ENCODE peak calls at places on chromosomes 2 and 18, in nine cellular contexts. One of them, this sample, is unnamed.

GRCh38 chr2:102606353-102606752 is 13.0 kb upstream of the SLC9A2 start:
- DNase-seq in breast epithelium: no peak
- DNase-seq in A549: peak; percentile 39
- DNase-seq in GM12891: no peak
- DNase-seq in prostate gland: peak; percentile 60
- DNase-seq in uterus: no peak
- DNase-seq in heart left ventricle: no peak
- DNase-seq in upper lobe of left lung: no peak
- DNase-seq in sigmoid colon: no peak
- DNase-seq in this sample: no peak

GRCh38 chr2:182504903-182505302 is 78.1 kb upstream of the PDE1A start:
- DNase-seq in breast epithelium: no peak
- DNase-seq in sigmoid colon: no peak
- DNase-seq in A549: no peak
- DNase-seq in prostate gland: no peak
- DNase-seq in upper lobe of left lung: no peak
- DNase-seq in uterus: peak; percentile 39
- DNase-seq in heart left ventricle: peak; percentile 29
- DNase-seq in GM12891: no peak
- DNase-seq in this sample: no peak

GRCh38 chr2:239819974-239820555 is 205.1 kb downstream of the NDUFA10 start:
- DNase-seq in GM12891: no peak
- DNase-seq in breast epithelium: peak; percentile 45
- DNase-seq in upper lobe of left lung: no peak
- DNase-seq in uterus: no peak
- DNase-seq in sigmoid colon: peak; percentile 61
- DNase-seq in A549: no peak
- DNase-seq in heart left ventricle: no peak
- DNase-seq in prostate gland: no peak
- DNase-seq in this sample: no peak

GRCh38 chr18:21598726-21599584 is 1.5 kb downstream of the ESCO1 start:
- DNase-seq in breast epithelium: no peak
- DNase-seq in A549: peak; percentile 56
- DNase-seq in uterus: no peak
- DNase-seq in heart left ventricle: no peak
- DNase-seq in prostate gland: no peak
- DNase-seq in upper lobe of left lung: no peak
- DNase-seq in GM12891: no peak
- DNase-seq in sigmoid colon: no peak
- DNase-seq in this sample: no peak

GRCh38 chr2:163834221-163834620 is 98.4 kb upstream of the FIGN start:
- DNase-seq in A549: no peak
- DNase-seq in sigmoid colon: no peak
- DNase-seq in upper lobe of left lung: no peak
- DNase-seq in GM12891: no peak
- DNase-seq in breast epithelium: no peak
- DNase-seq in heart left ventricle: no peak
- DNase-seq in uterus: no peak
- DNase-seq in prostate gland: no peak
- DNase-seq in this sample: no peak

GRCh38 chr2:200051621-200051945 is 96.2 kb downstream of the MAIP1 start:
- DNase-seq in prostate gland: no peak
- DNase-seq in breast epithelium: no peak
- DNase-seq in GM12891: no peak
- DNase-seq in sigmoid colon: no peak
- DNase-seq in uterus: no peak
- DNase-seq in heart left ventricle: no peak
- DNase-seq in A549: no peak
- DNase-seq in upper lobe of left lung: no peak
- DNase-seq in this sample: no peak

GRCh38 chr18:66616523-66616983 is 12.7 kb upstream of the CDH19 start:
- DNase-seq in sigmoid colon: no peak
- DNase-seq in breast epithelium: no peak
- DNase-seq in heart left ventricle: no peak
- DNase-seq in GM12891: no peak
- DNase-seq in upper lobe of left lung: no peak
- DNase-seq in prostate gland: no peak
- DNase-seq in A549: peak; percentile 23
- DNase-seq in uterus: no peak
- DNase-seq in this sample: no peak

GRCh38 chr2:58146707-58147106 is 94.4 kb downstream of the FANCL start:
- DNase-seq in breast epithelium: no peak
- DNase-seq in heart left ventricle: no peak
- DNase-seq in prostate gland: no peak
- DNase-seq in A549: peak; percentile 29
- DNase-seq in uterus: no peak
- DNase-seq in sigmoid colon: no peak
- DNase-seq in GM12891: no peak
- DNase-seq in upper lobe of left lung: no peak
- DNase-seq in this sample: no peak

GRCh38 chr18:50128506-50129271 is 66.3 kb downstream of the MYO5B start:
- DNase-seq in prostate gland: peak; percentile 28
- DNase-seq in uterus: no peak
- DNase-seq in sigmoid colon: no peak
- DNase-seq in upper lobe of left lung: peak; percentile 12
- DNase-seq in A549: no peak
- DNase-seq in GM12891: no peak
- DNase-seq in breast epithelium: no peak
- DNase-seq in heart left ventricle: no peak
- DNase-seq in this sample: no peak

GRCh38 chr2:200376422-200377142 is 70.1 kb downstream of the SPATS2L start:
- DNase-seq in A549: no peak
- DNase-seq in uterus: no peak
- DNase-seq in GM12891: no peak
- DNase-seq in heart left ventricle: no peak
- DNase-seq in sigmoid colon: no peak
- DNase-seq in prostate gland: peak; percentile 44
- DNase-seq in breast epithelium: no peak
- DNase-seq in upper lobe of left lung: peak; percentile 1
- DNase-seq in this sample: no peak

GRCh38 chr2:164371916-164372315 is 249.4 kb downstream of the GRB14 start:
- DNase-seq in A549: no peak
- DNase-seq in breast epithelium: no peak
- DNase-seq in uterus: no peak
- DNase-seq in upper lobe of left lung: no peak
- DNase-seq in GM12891: no peak
- DNase-seq in heart left ventricle: no peak
- DNase-seq in prostate gland: no peak
- DNase-seq in sigmoid colon: no peak
- DNase-seq in this sample: no peak

GRCh38 chr2:203871371-203871983 is 3.9 kb downstream of the CTLA4 start:
- DNase-seq in GM12891: peak; percentile 30
- DNase-seq in sigmoid colon: no peak
- DNase-seq in uterus: no peak
- DNase-seq in heart left ventricle: no peak
- DNase-seq in upper lobe of left lung: no peak
- DNase-seq in breast epithelium: no peak
- DNase-seq in prostate gland: no peak
- DNase-seq in A549: no peak
- DNase-seq in this sample: no peak

GRCh38 chr2:89781962-89782361 is 1090.5 kb downstream of the RPIA start:
- DNase-seq in GM12891: no peak
- DNase-seq in A549: no peak
- DNase-seq in uterus: no peak
- DNase-seq in breast epithelium: no peak
- DNase-seq in upper lobe of left lung: no peak
- DNase-seq in heart left ventricle: no peak
- DNase-seq in prostate gland: no peak
- DNase-seq in sigmoid colon: no peak
- DNase-seq in this sample: no peak
- TF ChIP-seq POLR2A in GM12891: no peak
- TF ChIP-seq POLR2A in A549: no peak
- TF ChIP-seq POLR2A in uterus: no peak
- TF ChIP-seq POLR2A in breast epithelium: no peak
- TF ChIP-seq POLR2A in upper lobe of left lung: no peak
- TF ChIP-seq POLR2A in heart left ventricle: no peak
- TF ChIP-seq POLR2A in prostate gland: no peak
- TF ChIP-seq POLR2A in sigmoid colon: no peak
- TF ChIP-seq POLR2A in this sample: no peak

GRCh38 chr2:37085731-37086147 is 1.4 kb downstream of the GPATCH11 start:
- DNase-seq in uterus: no peak
- DNase-seq in upper lobe of left lung: no peak
- DNase-seq in prostate gland: no peak
- DNase-seq in GM12891: no peak
- DNase-seq in A549: peak; percentile 8
- DNase-seq in breast epithelium: no peak
- DNase-seq in heart left ventricle: no peak
- DNase-seq in sigmoid colon: no peak
- DNase-seq in this sample: peak; percentile 11

GRCh38 chr2:37080674-37081073 is 3.5 kb downstream of the HEATR5B start:
- DNase-seq in upper lobe of left lung: no peak
- DNase-seq in sigmoid colon: no peak
- DNase-seq in GM12891: no peak
- DNase-seq in breast epithelium: no peak
- DNase-seq in A549: no peak
- DNase-seq in uterus: no peak
- DNase-seq in prostate gland: no peak
- DNase-seq in heart left ventricle: no peak
- DNase-seq in this sample: no peak

GRCh38 chr2:37084797-37085196 is 479 bp downstream of the GPATCH11 start:
- DNase-seq in upper lobe of left lung: no peak
- DNase-seq in GM12891: no peak
- DNase-seq in heart left ventricle: no peak
- DNase-seq in uterus: no peak
- DNase-seq in prostate gland: no peak
- DNase-seq in sigmoid colon: no peak
- DNase-seq in A549: no peak
- DNase-seq in breast epithelium: no peak
- DNase-seq in this sample: no peak

GRCh38 chr2:37080231-37080630 is 3.9 kb downstream of the HEATR5B start:
- DNase-seq in uterus: no peak
- DNase-seq in sigmoid colon: no peak
- DNase-seq in breast epithelium: no peak
- DNase-seq in prostate gland: no peak
- DNase-seq in A549: no peak
- DNase-seq in GM12891: no peak
- DNase-seq in heart left ventricle: no peak
- DNase-seq in upper lobe of left lung: no peak
- DNase-seq in this sample: no peak

GRCh38 chr2:37083873-37084792 is at the start of the genes GPATCH11 and HEATR5B:
- DNase-seq in prostate gland: peak; percentile 97
- DNase-seq in uterus: peak; percentile 95
- DNase-seq in A549: peak; percentile 98
- DNase-seq in upper lobe of left lung: peak; percentile 98
- DNase-seq in heart left ventricle: peak; percentile 95
- DNase-seq in GM12891: peak; percentile 83
- DNase-seq in breast epithelium: peak; percentile 92
- DNase-seq in sigmoid colon: peak; percentile 97
- DNase-seq in this sample: peak; percentile 87
- TF ChIP-seq POLR2A in prostate gland: peak; percentile 56
- TF ChIP-seq POLR2A in uterus: peak; percentile 54
- TF ChIP-seq POLR2A in A549: peak; percentile 48
- TF ChIP-seq POLR2A in upper lobe of left lung: peak; percentile 78
- TF ChIP-seq POLR2A in heart left ventricle: peak; percentile 75
- TF ChIP-seq POLR2A in GM12891: peak; percentile 78
- TF ChIP-seq POLR2A in breast epithelium: no peak
- TF ChIP-seq POLR2A in sigmoid colon: no peak
- TF ChIP-seq POLR2A in this sample: peak; percentile 67

DNA sequence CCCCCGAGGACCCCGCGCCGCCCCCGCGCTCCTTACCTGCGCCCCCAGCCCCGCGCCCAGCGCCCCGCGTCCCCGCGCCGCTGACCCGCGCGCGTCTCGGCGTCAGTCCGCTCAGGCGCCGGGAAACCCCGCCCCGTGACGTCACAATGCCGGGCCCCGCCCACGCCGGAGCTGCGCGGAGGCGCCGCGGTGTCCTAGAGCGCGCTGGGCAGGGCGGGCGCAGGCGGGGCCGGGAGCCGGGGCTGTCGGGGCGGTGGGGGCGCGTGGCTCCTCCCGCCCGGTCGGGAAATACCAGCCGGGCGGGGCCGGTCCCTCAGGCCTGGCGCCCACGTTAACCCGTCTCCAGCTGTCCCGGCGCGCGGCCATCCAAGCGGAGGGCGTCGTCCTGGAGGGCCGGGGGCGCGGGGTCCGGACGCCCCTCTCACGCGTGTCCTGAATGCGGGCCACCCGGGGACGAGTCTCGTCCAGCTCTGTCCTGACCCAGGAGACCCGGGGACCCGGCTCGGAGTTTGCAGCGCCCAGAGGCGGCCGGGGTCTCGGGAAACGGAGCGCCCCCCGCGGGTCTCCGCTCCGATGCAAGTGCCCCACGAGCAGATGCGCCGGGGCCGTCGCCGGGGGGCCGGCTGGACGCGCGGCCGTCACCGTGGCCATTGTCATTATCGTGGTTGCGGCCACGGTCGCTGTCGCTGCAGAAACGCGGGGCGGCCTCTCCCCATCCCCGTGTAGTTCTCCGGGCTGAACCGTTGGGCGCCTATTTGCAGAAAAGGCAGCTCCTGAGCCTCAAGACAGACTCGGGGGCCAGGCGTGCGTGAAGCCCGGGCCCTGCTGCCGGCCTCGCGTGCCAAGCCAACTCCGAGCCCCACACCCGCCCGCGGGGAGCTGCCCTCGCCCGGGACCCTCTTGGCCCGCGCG is at the start of gene SLC66A2:
- DNase-seq in uterus: peak; percentile 89
- DNase-seq in GM12891: peak; percentile 95
- DNase-seq in A549: peak; percentile 66
- DNase-seq in heart left ventricle: peak; percentile 96
- DNase-seq in sigmoid colon: peak; percentile 94
- DNase-seq in breast epithelium: peak; percentile 93
- DNase-seq in prostate gland: peak; percentile 88
- DNase-seq in upper lobe of left lung: peak; percentile 100
- DNase-seq in this sample: peak; percentile 56
- TF ChIP-seq POLR2A in uterus: peak; percentile 82
- TF ChIP-seq POLR2A in GM12891: no peak
- TF ChIP-seq POLR2A in A549: peak; percentile 54
- TF ChIP-seq POLR2A in heart left ventricle: peak; percentile 74
- TF ChIP-seq POLR2A in sigmoid colon: no peak
- TF ChIP-seq POLR2A in breast epithelium: no peak
- TF ChIP-seq POLR2A in prostate gland: peak; percentile 81
- TF ChIP-seq POLR2A in upper lobe of left lung: peak; percentile 81
- TF ChIP-seq POLR2A in this sample: no peak

GRCh38 chr2:96323849-96324248 is 1.3 kb upstream of the ITPRIPL1 start:
- DNase-seq in uterus: no peak
- DNase-seq in sigmoid colon: no peak
- DNase-seq in heart left ventricle: no peak
- DNase-seq in A549: no peak
- DNase-seq in GM12891: no peak
- DNase-seq in breast epithelium: no peak
- DNase-seq in upper lobe of left lung: no peak
- DNase-seq in prostate gland: no peak
- DNase-seq in this sample: no peak
- TF ChIP-seq POLR2A in uterus: no peak
- TF ChIP-seq POLR2A in sigmoid colon: no peak
- TF ChIP-seq POLR2A in heart left ventricle: no peak
- TF ChIP-seq POLR2A in A549: no peak
- TF ChIP-seq POLR2A in GM12891: no peak
- TF ChIP-seq POLR2A in breast epithelium: no peak
- TF ChIP-seq POLR2A in upper lobe of left lung: no peak
- TF ChIP-seq POLR2A in prostate gland: no peak
- TF ChIP-seq POLR2A in this sample: no peak